ENCODE peak calls at places on chromosomes 11 and 22, in ten cellular contexts. T is stimulated activated CD8-positive, alpha-beta memory T cell treated with anti-CD3 and anti-CD28 coated beads, Interleukin-7, amount 100 ng/mL, for 24 hours; O is B cell; F is HCEC 1CT; N is T-helper 9 cell; A is glutamatergic neuron; K is adipocyte; C is iPS-NIHi11; D is epithelial cell of prostate; U is GM04503. I is an unnamed sample.

GRCh38 chr11:17838102-17838501 is 103.5 kb downstream of the KCNC1 start:
- DNase-seq in C (no peak), F (no peak), A (no peak), T (no peak), U (no peak), O (no peak), D (no peak), K (no peak), N (no peak), I (no peak)

GRCh38 chr11:122186439-122187080 is 70.5 kb upstream of the BLID start:
- DNase-seq in K (peak), N (no peak), F (peak), O (no peak), D (peak), C (no peak), T (no peak), A (no peak), U (peak), I (no peak)

GRCh38 chr22:49039625-49040024 is 788.0 kb downstream of the BRD1 start:
- DNase-seq in T (no peak), K (no peak), N (no peak), U (no peak), A (no peak), F (no peak), D (no peak), O (no peak), C (no peak), I (no peak)

GRCh38 chr22:17098379-17098819 is 13.6 kb downstream of the IL17RA start:
- DNase-seq in C (no peak), T (no peak), A (no peak), D (no peak), O (peak), N (no peak), U (no peak), F (no peak), K (no peak), I (no peak)

GRCh38 chr11:85709983-85710382 is 24.0 kb upstream of the CCDC89 start:
- DNase-seq in N (no peak), A (no peak), K (no peak), T (no peak), U (no peak), F (no peak), D (no peak), O (no peak), C (no peak), I (no peak)

GRCh38 chr22:43512279-43512678 is 100.5 kb downstream of the MPPED1 start:
- DNase-seq in O (no peak), F (no peak), A (no peak), K (no peak), D (no peak), U (no peak), C (no peak), N (no peak), T (no peak), I (no peak)

GRCh38 chr22:28898233-28898629 is 14.9 kb downstream of the ZNRF3 start:
- DNase-seq in U (no peak), A (no peak), N (no peak), T (no peak), K (no peak), D (no peak), O (no peak), F (no peak), C (no peak), I (no peak)

GRCh38 chr11:46452918-46453517 is 61.4 kb upstream of the CHRM4 start:
- DNase-seq in T (no peak), N (no peak), K (peak), C (no peak), U (no peak), D (no peak), F (no peak), A (no peak), O (no peak), I (no peak)

GRCh38 chr11:124870430-124870829 is 5.2 kb downstream of the ROBO3 start:
- DNase-seq in D (no peak), O (no peak), F (no peak), T (no peak), A (no peak), C (no peak), N (no peak), U (no peak), K (no peak), I (no peak)

GRCh38 chr11:65078151-65078550 is 5.7 kb downstream of the CDCA5 start:
- DNase-seq in F (peak), A (peak), K (peak), O (peak), N (peak), U (no peak), C (peak), D (no peak), T (peak), I (no peak)

GRCh38 chr11:45737056-45737455 is 67.9 kb upstream of the SLC35C1 start:
- DNase-seq in C (no peak), O (no peak), K (no peak), T (no peak), F (peak), N (no peak), A (no peak), D (peak), U (no peak), I (no peak)

GRCh38 chr11:118608268-118609214 is 1.1 kb downstream of the PHLDB1 start:
- DNase-seq in C (peak), U (no peak), N (peak), A (peak), K (peak), F (peak), O (peak), D (no peak), T (no peak), I (peak)

GRCh38 chr22:29641052-29641780 is 37.8 kb downstream of the NF2 start:
- DNase-seq in O (no peak), D (no peak), N (no peak), C (no peak), K (peak), U (peak), T (no peak), F (no peak), A (no peak), I (no peak)

GRCh38 chr22:21593406-21594232 is 26.1 kb downstream of the UBE2L3 start:
- DNase-seq in T (no peak), N (no peak), O (no peak), K (no peak), D (no peak), C (peak), F (no peak), U (no peak), A (peak), I (no peak)

GRCh38 chr22:32103648-32104326 is 55.3 kb downstream of the C22orf42 start:
- DNase-seq in K (peak), T (no peak), U (no peak), C (no peak), O (peak), F (peak), N (no peak), D (no peak), A (no peak), I (no peak)

GRCh38 chr11:67435031-67435726 is 2.3 kb downstream of the PTPRCAP start:
- DNase-seq in D (no peak), O (no peak), U (no peak), K (no peak), A (no peak), T (no peak), C (no peak), F (no peak), N (no peak), I (no peak)

GRCh38 chr11:63489879-63490278 is 1.1 kb downstream of the PLAAT5 start:
- DNase-seq in U (no peak), T (no peak), N (no peak), O (no peak), K (peak), D (no peak), A (peak), C (no peak), F (no peak), I (no peak)

GRCh38 chr22:41908409-41909289 is 6.2 kb downstream of the SHISA8 start:
- DNase-seq in O (peak), T (no peak), D (no peak), C (peak), K (no peak), F (no peak), N (no peak), U (no peak), A (no peak), I (no peak)

GRCh38 chr11:76661835-76662434 is 8.6 kb downstream of the LRRC32 start:
- DNase-seq in F (no peak), K (no peak), O (no peak), C (no peak), N (no peak), U (no peak), D (no peak), T (no peak), A (no peak), I (no peak)

GRCh38 chr22:32380991-32381390 is 23.3 kb downstream of the RFPL3 start:
- DNase-seq in O (no peak), A (no peak), K (no peak), N (no peak), T (no peak), C (no peak), F (no peak), D (no peak), U (no peak), I (no peak)

GRCh38 chr11:117908959-117909610 is 20.1 kb downstream of the TMPRSS13 start:
- DNase-seq in F (no peak), O (no peak), A (no peak), U (no peak), K (no peak), C (no peak), N (no peak), D (no peak), T (no peak), I (no peak)

GRCh38 chr22:40418366-40419201 is 48.2 kb downstream of the SGSM3 start:
- DNase-seq in F (no peak), K (no peak), D (no peak), U (no peak), T (no peak), A (peak), N (no peak), C (no peak), O (peak), I (no peak)

GRCh38 chr22:49935561-49935960 is 17.1 kb downstream of the CRELD2 start:
- DNase-seq in A (no peak), T (no peak), C (no peak), N (no peak), F (no peak), O (no peak), U (no peak), D (no peak), K (no peak), I (no peak)

GRCh38 chr11:100980156-100980555 is 149.5 kb downstream of the PGR start:
- DNase-seq in T (no peak), A (no peak), U (no peak), K (peak), F (peak), D (no peak), O (peak), C (no peak), N (no peak), I (no peak)